ENCODE peak calls at places on chromosomes 12 and 14, in six cellular contexts. O is endothelial cell of umbilical vein, W is heart left ventricle, A is adrenal gland, E is upper lobe of left lung, H is HepG2. P is an unnamed sample.

GRCh38 chr12:98188649-98189048 is 326.7 kb upstream of the TMPO start:
- DNase-seq in H (no peak), A (no peak), O (peak; percentile 75), E (no peak), W (no peak), P (no peak)

GRCh38 chr12:100251917-100252316 is 15.0 kb downstream of the DEPDC4 start:
- DNase-seq in H (peak; percentile 83), O (no peak), W (no peak), A (no peak), E (peak; percentile 72), P (no peak)

GRCh38 chr14:56199095-56199975 is 81.1 kb downstream of the PELI2 start:
- DNase-seq in A (peak; percentile 42), O (peak; percentile 96), W (peak; percentile 43), H (no peak), E (peak; percentile 51), P (peak; percentile 78)

GRCh38 chr12:117533687-117534086 is 172.3 kb upstream of the NOS1 start:
- DNase-seq in H (no peak), O (no peak), W (no peak), E (peak; percentile 42), A (no peak), P (no peak)

GRCh38 chr12:12561305-12562015 is 1.2 kb downstream of the DUSP16 start:
- DNase-seq in E (peak; percentile 77), A (peak; percentile 77), O (no peak), H (peak; percentile 53), W (peak; percentile 85), P (peak; percentile 37)

GRCh38 chr12:6167327-6168280 is 32.6 kb upstream of the CD9 start:
- DNase-seq in O (peak; percentile 99), W (peak; percentile 88), H (peak; percentile 30), E (peak; percentile 80), A (peak; percentile 77), P (no peak)

GRCh38 chr14:88995437-88996198 is 171.2 kb downstream of the TTC8 start:
- DNase-seq in E (peak; percentile 54), W (no peak), H (no peak), O (no peak), A (peak; percentile 57), P (no peak)

GRCh38 chr12:27260746-27261145 is 16.7 kb downstream of the STK38L start:
- DNase-seq in O (peak; percentile 30), E (no peak), H (no peak), A (no peak), W (no peak), P (no peak)

GRCh38 chr14:33569844-33570716 is 380.8 kb downstream of the EGLN3 start:
- DNase-seq in H (no peak), A (no peak), W (no peak), O (peak; percentile 35), E (no peak), P (no peak)

GRCh38 chr12:92362109-92362508 is 216.5 kb upstream of the BTG1 start:
- DNase-seq in E (no peak), W (no peak), O (no peak), A (no peak), H (no peak), P (no peak)

GRCh38 chr12:57626929-57627445 is 6.0 kb downstream of the B4GALNT1 start:
- DNase-seq in W (no peak), A (no peak), O (no peak), E (no peak), H (no peak), P (no peak)

GRCh38 chr14:85907536-85907935 is 377.6 kb downstream of the FLRT2 start:
- DNase-seq in A (no peak), E (no peak), H (no peak), W (no peak), O (no peak), P (no peak)

GRCh38 chr12:64187794-64188193 is 34.3 kb downstream of the KICS2 start:
- DNase-seq in O (no peak), W (no peak), H (no peak), A (no peak), E (no peak), P (no peak)

GRCh38 chr12:70044170-70044569 is 199.1 kb upstream of the CNOT2 start:
- DNase-seq in H (no peak), O (no peak), A (no peak), W (no peak), E (no peak), P (no peak)

GRCh38 chr12:386651-387050 is 2.5 kb downstream of the KDM5A start:
- DNase-seq in E (no peak), A (no peak), H (no peak), W (no peak), O (peak; percentile 17), P (no peak)

GRCh38 chr12:124940393-124941169 is 26.1 kb upstream of the UBC start:
- DNase-seq in O (peak; percentile 80), H (peak; percentile 84), W (peak; percentile 94), A (peak; percentile 94), E (peak; percentile 96), P (peak; percentile 83)
- TF ChIP-seq POLR2A in O (no peak), H (no peak), W (peak; percentile 37), A (no peak), E (no peak), P (no peak)

GRCh38 chr12:120736404-120737331 is 11.0 kb downstream of the ACADS start:
- DNase-seq in H (no peak), W (no peak), O (no peak), E (no peak), A (no peak), P (no peak)
- H3K4me1 ChIP-seq in H (peaks cover 6% of the 10 kb centered on the region), W (no peaks in the 10 kb centered on the region), O (no peaks in the 10 kb centered on the region), E (no peaks in the 10 kb centered on the region), A (no peaks in the 10 kb centered on the region), P (no peaks in the 10 kb centered on the region)

GRCh38 chr12:16198884-16199283 is 78.6 kb downstream of the SLC15A5 start:
- DNase-seq in W (no peak), E (no peak), O (no peak), A (no peak), H (no peak), P (no peak)
- TF ChIP-seq POLR2A in W (no peak), E (no peak), O (no peak), A (no peak), H (no peak), P (no peak)

GRCh38 chr12:25254271-25254880 is 3.6 kb upstream of the KRAS start:
- DNase-seq in E (no peak), A (no peak), H (peak; percentile 47), O (no peak), W (no peak), P (no peak)
- H3K4me1 ChIP-seq in E (peaks cover 5% of the 10 kb centered on the region), A (no peaks in the 10 kb centered on the region), H (peaks cover 77% of the 10 kb centered on the region), O (peaks cover 10% of the 10 kb centered on the region), W (peaks cover 10% of the 10 kb centered on the region), P (peaks cover 6% of the 10 kb centered on the region)

DNA sequence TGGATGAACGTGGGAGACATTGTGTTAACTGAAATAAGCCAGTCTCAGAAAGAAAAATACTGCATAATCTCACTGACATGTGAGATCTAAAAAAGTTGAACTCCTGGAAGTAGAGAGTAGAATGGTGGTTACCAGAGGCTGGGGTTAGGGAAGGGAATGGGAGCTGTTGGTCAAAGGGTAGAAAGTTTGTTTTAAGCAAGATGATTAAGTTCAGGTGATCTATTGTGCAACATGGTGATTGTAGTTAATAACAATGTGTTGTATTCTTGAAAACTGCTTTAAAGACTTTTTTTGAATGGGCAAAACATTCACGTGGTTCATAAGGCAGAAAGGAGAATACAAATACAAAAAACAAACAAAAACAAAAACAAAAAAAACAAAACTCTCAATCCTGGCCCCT is 460.4 kb upstream of the TBX3 start:
- DNase-seq in E (no peak), H (no peak), O (no peak), A (no peak), W (no peak), P (no peak)
- TF ChIP-seq POLR2A in E (no peak), H (no peak), O (no peak), A (no peak), W (no peak), P (no peak)

P was measured in tibial nerve.